ENCODE peak calls at places on chromosomes 2 and 18, in four cellular contexts. L is CD4-positive, alpha-beta memory T cell; S is progenitor cell of endocrine pancreas; I is non-pigmented ciliary epithelial cell. D is an unnamed sample.
A peak's percentile ranks its signal among the peaks of the same experiment; 100 is the strongest.

GRCh38 chr2:102736174-102736606 is 25.6 kb upstream of the TMEM182 start:
- DNase-seq in I (no peak), L (no peak), S (no peak), D (peak; percentile 38)

GRCh38 chr2:216351172-216351925 is 20.9 kb downstream of the MARCHF4 start:
- DNase-seq in S (no peak), L (no peak), I (no peak), D (no peak)

GRCh38 chr2:43839776-43840564 is 1.2 kb downstream of the ABCG8 start:
- DNase-seq in S (no peak), I (no peak), L (no peak), D (no peak)

GRCh38 chr18:5214583-5215351 is 17.7 kb upstream of the AKAIN1 start:
- DNase-seq in I (no peak), L (no peak), S (no peak), D (no peak)

GRCh38 chr2:85753525-85754312 is at the start of gene ATOH8:
- DNase-seq in S (no peak), I (no peak), L (no peak), D (peak; percentile 48)

GRCh38 chr2:132757676-132758075 is 87.7 kb upstream of the LYPD1 start:
- DNase-seq in I (no peak), S (no peak), L (no peak), D (no peak)

GRCh38 chr2:60958800-60959199 is 58.7 kb upstream of the PEX13 start:
- DNase-seq in I (peak; percentile 40), S (no peak), L (no peak), D (no peak)

GRCh38 chr2:191863988-191864387 is 17.1 kb upstream of the CAVIN2 start:
- DNase-seq in S (no peak), I (no peak), L (no peak), D (no peak)

GRCh38 chr2:120314656-120315366 is 31.1 kb upstream of the INHBB start:
- DNase-seq in I (no peak), L (no peak), S (no peak), D (no peak)

GRCh38 chr2:227503433-227504406 is 31.8 kb downstream of the AGFG1 start:
- DNase-seq in I (no peak), S (no peak), L (no peak), D (no peak)

GRCh38 chr2:62593825-62594224 is 87.8 kb upstream of the TMEM17 start:
- DNase-seq in L (no peak), I (no peak), S (no peak), D (no peak)